ENCODE peak calls at places on chromosomes 12 and 14, in seven cellular contexts. A is body of pancreas, C is foreskin fibroblast, K is AG09309, W is AG09319, Q is dorsolateral prefrontal cortex, S is sigmoid colon. O is an unnamed sample.

GRCh38 chr12:104360988-104361707 is 57.6 kb downstream of the EID3 start:
- DNase-seq in C (no peak), K (no peak), Q (no peak), A (peak), W (no peak), S (peak), O (no peak)

GRCh38 chr12:67647547-67648305 is 819 bp upstream of the DYRK2 start:
- DNase-seq in S (peak), A (peak), C (peak), K (no peak), W (peak), Q (peak), O (peak)

GRCh38 chr12:27303139-27304111 is 29.2 kb upstream of the BMAL2 start:
- DNase-seq in A (no peak), W (no peak), C (no peak), S (no peak), K (no peak), Q (no peak), O (no peak)

GRCh38 chr14:66649515-66649914 is 141.6 kb downstream of the GPHN start:
- DNase-seq in S (no peak), K (no peak), W (no peak), A (no peak), C (no peak), Q (no peak), O (no peak)

GRCh38 chr12:3117628-3118027 is 40.4 kb downstream of the TSPAN9 start:
- DNase-seq in Q (no peak), W (peak), C (peak), A (no peak), K (peak), S (no peak), O (no peak)

GRCh38 chr12:103016381-103016780 is 58.9 kb downstream of the ASCL1 start:
- DNase-seq in W (no peak), Q (no peak), K (no peak), S (no peak), A (no peak), C (no peak), O (no peak)

GRCh38 chr12:29306267-29306666 is 74.7 kb downstream of the ERGIC2 start:
- DNase-seq in A (no peak), Q (no peak), W (no peak), S (no peak), C (no peak), K (no peak), O (no peak)

GRCh38 chr12:116372815-116373214 is 95.3 kb upstream of the MED13L start:
- DNase-seq in C (no peak), A (no peak), Q (no peak), K (no peak), W (no peak), S (no peak), O (peak)

GRCh38 chr12:31405021-31405420 is 79.1 kb upstream of the SINHCAF start:
- DNase-seq in A (no peak), C (no peak), Q (no peak), S (no peak), W (no peak), K (no peak), O (no peak)

GRCh38 chr12:88453323-88453722 is 126.9 kb downstream of the KITLG start:
- DNase-seq in K (no peak), C (no peak), Q (no peak), A (no peak), S (no peak), W (no peak), O (no peak)

GRCh38 chr12:113932411-113933196 is 33.5 kb downstream of the RBM19 start:
- DNase-seq in A (no peak), K (no peak), C (peak), S (no peak), Q (peak), W (no peak), O (no peak)

GRCh38 chr12:92784795-92785562 is 82.2 kb downstream of the PLEKHG7 start:
- DNase-seq in Q (no peak), C (peak), W (no peak), K (no peak), S (no peak), A (peak), O (no peak)

GRCh38 chr12:52084491-52085231 is 5.2 kb downstream of the SMIM41 start:
- DNase-seq in S (no peak), K (no peak), A (no peak), W (no peak), Q (no peak), C (no peak), O (peak)

GRCh38 chr12:3527181-3527580 is 36.2 kb downstream of the PRMT8 start:
- DNase-seq in S (no peak), Q (no peak), W (peak), C (peak), A (no peak), K (peak), O (no peak)

GRCh38 chr14:105066285-105067071 is 1.2 kb upstream of the GPR132 start:
- DNase-seq in S (no peak), A (no peak), W (no peak), Q (no peak), K (no peak), C (no peak), O (peak)

GRCh38 chr12:94222351-94222750 is 74.0 kb downstream of the PLXNC1 start:
- DNase-seq in Q (no peak), C (no peak), A (no peak), K (no peak), W (no peak), S (no peak), O (no peak)

GRCh38 chr12:66683822-66684221 is 4.9 kb upstream of the GRIP1 start:
- DNase-seq in W (no peak), C (no peak), A (no peak), Q (no peak), K (no peak), S (no peak), O (no peak)

GRCh38 chr12:78229491-78230209 is 399.0 kb downstream of the NAV3 start:
- DNase-seq in K (peak), W (no peak), Q (no peak), C (peak), S (no peak), A (peak), O (no peak)
- TF ChIP-seq CTCF in K (peak), W (peak), Q (peak), C (peak), S (peak), A (peak), O (peak)

GRCh38 chr12:5003025-5003666 is 40.5 kb upstream of the KCNA5 start:
- DNase-seq in K (no peak), Q (peak), C (peak), W (no peak), A (peak), S (peak), O (peak)
- TF ChIP-seq CTCF in K (peak), Q (peak), C (peak), W (no peak), A (peak), S (peak), O (peak)

DNA sequence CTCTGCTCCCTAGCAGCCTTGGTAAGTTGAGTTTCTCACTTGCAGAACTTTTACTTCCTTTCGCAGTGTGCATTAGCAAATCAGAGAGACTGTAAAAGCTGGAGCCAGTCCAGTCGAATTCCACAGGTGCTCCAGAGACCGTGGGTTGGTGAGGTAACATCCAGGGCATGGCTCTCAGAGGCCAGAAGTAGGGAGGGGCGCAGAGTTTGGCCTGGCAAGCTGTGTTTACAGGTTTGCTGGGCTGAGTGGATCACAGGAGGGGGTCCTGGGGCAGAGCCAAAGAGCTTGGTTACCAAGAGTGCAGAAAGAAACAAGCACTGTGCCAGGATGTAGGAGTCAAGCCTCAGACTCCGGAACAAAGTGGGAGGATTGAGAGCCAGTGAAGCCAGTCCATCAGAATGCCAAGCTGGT is 10.2 kb upstream of the BHLHE41 start:
- DNase-seq in W (no peak), Q (peak), A (peak), S (no peak), K (no peak), C (no peak), O (no peak)
- TF ChIP-seq CTCF in W (no peak), Q (no peak), A (no peak), S (no peak), K (no peak), C (no peak), O (no peak)

DNA sequence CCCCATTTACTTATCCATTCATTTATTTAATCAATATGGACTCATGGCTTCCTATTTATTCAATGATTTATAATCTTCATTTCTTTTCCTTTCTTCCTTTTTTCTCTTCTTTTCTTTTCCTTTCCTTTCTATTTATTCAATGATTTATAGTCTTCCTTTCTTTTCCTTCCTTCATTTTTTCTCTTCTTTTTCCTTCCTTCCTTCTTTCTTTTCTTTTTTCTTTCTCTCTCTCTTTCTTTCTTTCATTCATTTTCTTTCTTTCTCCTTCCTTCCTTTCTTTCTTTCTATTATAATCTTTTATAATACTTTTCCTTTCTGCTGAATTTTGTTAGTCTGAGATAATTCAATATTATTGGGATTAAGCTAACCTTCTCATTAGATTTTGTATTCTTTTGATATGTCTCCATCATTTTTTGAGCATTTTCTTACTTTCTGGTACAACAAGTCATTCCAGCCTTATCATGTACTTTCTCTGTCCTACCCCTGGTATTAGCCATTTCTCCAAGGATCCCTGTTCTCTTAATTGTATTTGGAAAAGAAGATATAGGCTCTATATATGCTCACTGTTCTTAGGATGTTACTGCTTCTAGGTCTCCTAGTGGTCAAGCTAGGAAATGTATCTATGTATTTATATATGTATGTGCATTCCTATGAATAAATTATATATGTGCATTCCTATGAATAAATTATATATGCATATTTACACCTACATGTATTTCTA is 12.1 kb downstream of the LACRT start:
- DNase-seq in S (no peak), Q (no peak), A (no peak), C (peak), K (no peak), W (no peak), O (no peak)
- TF ChIP-seq CTCF in S (no peak), Q (no peak), A (no peak), C (peak), K (no peak), W (no peak), O (no peak)

DNA sequence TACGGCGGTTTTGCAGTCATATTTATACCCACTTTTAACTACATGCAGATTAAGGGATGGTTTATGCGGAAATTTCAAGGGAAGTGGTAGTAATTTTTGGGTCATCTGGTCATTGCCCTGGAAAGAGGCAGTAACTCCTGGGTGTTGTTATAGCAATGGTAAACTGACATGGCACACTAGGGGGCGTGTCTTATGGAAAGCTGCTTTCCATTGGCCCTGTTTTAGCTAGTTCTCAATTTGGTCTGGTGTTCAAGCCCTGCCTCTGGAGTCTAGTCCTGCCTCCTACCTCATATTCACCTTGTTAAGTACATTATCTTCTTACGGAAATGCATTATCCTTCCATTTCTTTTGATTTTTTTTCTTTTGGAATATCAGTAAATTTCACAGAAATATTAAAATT is 1.7 kb upstream of the IAPP start:
- DNase-seq in C (no peak), Q (no peak), A (no peak), S (no peak), W (no peak), K (no peak), O (no peak)
- TF ChIP-seq CTCF in C (no peak), Q (no peak), A (no peak), S (no peak), W (no peak), K (no peak), O (no peak)

DNA sequence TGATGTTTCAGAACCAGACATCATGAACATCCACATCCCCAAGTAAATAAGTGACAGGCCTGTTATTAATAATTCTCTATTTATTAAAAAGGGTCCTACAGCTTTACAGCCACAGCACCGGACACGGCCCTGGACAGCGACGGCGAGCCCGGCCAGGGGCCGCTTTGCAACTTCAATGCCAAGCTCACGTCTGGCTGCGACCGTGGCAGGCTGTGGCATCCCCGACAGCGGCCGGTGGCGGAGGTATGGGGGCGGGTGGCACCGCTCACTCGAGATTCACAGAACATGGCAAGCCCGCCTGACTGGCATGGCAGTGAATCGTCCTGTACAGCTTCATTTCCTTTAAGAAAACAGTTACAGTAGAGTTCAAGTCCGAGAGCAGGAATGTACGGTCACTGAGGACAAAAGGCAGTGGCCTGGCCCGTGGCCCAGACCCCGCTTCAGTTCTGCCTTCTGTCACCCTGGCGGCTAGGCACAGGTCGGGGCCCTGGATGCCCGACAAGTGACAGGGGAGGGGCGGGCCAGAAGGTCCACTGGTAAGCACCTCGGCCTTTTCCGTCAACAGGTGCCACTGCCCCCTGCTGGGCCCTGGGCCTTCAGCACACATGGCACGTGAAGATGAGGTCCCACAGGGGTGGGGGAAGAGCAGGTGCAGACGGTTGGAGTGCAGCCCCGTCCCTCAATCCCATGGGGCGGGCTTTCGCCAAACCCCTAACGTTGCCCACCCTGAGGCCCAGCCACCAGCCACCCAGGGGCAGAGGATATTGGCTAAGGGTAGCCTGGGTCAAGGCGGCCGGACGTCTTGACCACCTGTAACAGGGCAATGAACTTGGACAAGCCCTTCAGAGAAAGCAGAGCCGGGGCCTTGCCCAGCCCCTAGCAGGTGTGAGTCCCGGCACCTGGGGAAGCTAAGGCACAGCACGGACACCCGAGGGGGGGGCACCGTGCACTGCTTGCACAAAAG is 30.3 kb downstream of the HIP1R start:
- DNase-seq in W (no peak), A (peak), K (no peak), C (no peak), S (peak), Q (no peak), O (peak)
- TF ChIP-seq CTCF in W (peak), A (peak), K (peak), C (peak), S (no peak), Q (peak), O (peak)